ENCODE peak calls at places on chromosomes 6 and 20, in eight cellular contexts. One of them, this sample, is unnamed.

GRCh38 chr20:23873370-23874015 is 6.1 kb downstream of the CST5 start:
- DNase-seq in H1: no peak
- DNase-seq in GM12878: no peak
- DNase-seq in HepG2: no peak
- DNase-seq in WTC11: no peak
- DNase-seq in A549: no peak
- DNase-seq in IMR-90: no peak
- DNase-seq in K562: no peak
- DNase-seq in this sample: no peak

GRCh38 chr6:84524636-84525035 is 239.8 kb downstream of the TBX18 start:
- DNase-seq in HepG2: no peak
- DNase-seq in A549: no peak
- DNase-seq in IMR-90: no peak
- DNase-seq in WTC11: no peak
- DNase-seq in H1: no peak
- DNase-seq in K562: no peak
- DNase-seq in GM12878: no peak
- DNase-seq in this sample: no peak

GRCh38 chr6:43459535-43459934 is 4.2 kb upstream of the DLK2 start:
- DNase-seq in K562: no peak
- DNase-seq in IMR-90: no peak
- DNase-seq in HepG2: no peak
- DNase-seq in GM12878: no peak
- DNase-seq in WTC11: no peak
- DNase-seq in H1: no peak
- DNase-seq in A549: no peak
- DNase-seq in this sample: no peak

GRCh38 chr6:169976301-169977081 is 225.1 kb downstream of the ERMARD start:
- DNase-seq in H1: no peak
- DNase-seq in K562: no peak
- DNase-seq in A549: no peak
- DNase-seq in WTC11: no peak
- DNase-seq in HepG2: no peak
- DNase-seq in IMR-90: no peak
- DNase-seq in GM12878: no peak
- DNase-seq in this sample: no peak

GRCh38 chr6:35016417-35017221 is 124.5 kb downstream of the TCP11 start:
- DNase-seq in A549: no peak
- DNase-seq in HepG2: no peak
- DNase-seq in H1: no peak
- DNase-seq in K562: no peak
- DNase-seq in GM12878: no peak
- DNase-seq in IMR-90: peak
- DNase-seq in WTC11: no peak
- DNase-seq in this sample: no peak

GRCh38 chr6:13992417-13993055 is 67.8 kb downstream of the RNF182 start:
- DNase-seq in H1: no peak
- DNase-seq in HepG2: no peak
- DNase-seq in K562: peak
- DNase-seq in IMR-90: peak
- DNase-seq in GM12878: no peak
- DNase-seq in WTC11: no peak
- DNase-seq in A549: peak
- DNase-seq in this sample: no peak

GRCh38 chr6:16511723-16512584 is 249.3 kb downstream of the ATXN1 start:
- DNase-seq in GM12878: peak
- DNase-seq in K562: no peak
- DNase-seq in HepG2: no peak
- DNase-seq in A549: no peak
- DNase-seq in H1: no peak
- DNase-seq in IMR-90: no peak
- DNase-seq in WTC11: no peak
- DNase-seq in this sample: no peak

GRCh38 chr6:145491126-145491525 is 244.2 kb downstream of the EPM2A start:
- DNase-seq in HepG2: no peak
- DNase-seq in K562: no peak
- DNase-seq in IMR-90: no peak
- DNase-seq in A549: no peak
- DNase-seq in WTC11: peak
- DNase-seq in H1: no peak
- DNase-seq in GM12878: no peak
- DNase-seq in this sample: no peak

GRCh38 chr6:158387036-158387435 is 74.8 kb downstream of the TULP4 start:
- DNase-seq in IMR-90: no peak
- DNase-seq in H1: no peak
- DNase-seq in WTC11: no peak
- DNase-seq in GM12878: no peak
- DNase-seq in A549: peak
- DNase-seq in K562: peak
- DNase-seq in HepG2: peak
- DNase-seq in this sample: no peak

GRCh38 chr6:38935051-38935450 is 113.5 kb upstream of the GLP1R start:
- DNase-seq in H1: no peak
- DNase-seq in HepG2: no peak
- DNase-seq in GM12878: no peak
- DNase-seq in A549: no peak
- DNase-seq in K562: no peak
- DNase-seq in WTC11: no peak
- DNase-seq in IMR-90: no peak
- DNase-seq in this sample: no peak

GRCh38 chr6:5619249-5619648 is 357.9 kb downstream of the FARS2 start:
- DNase-seq in H1: no peak
- DNase-seq in A549: no peak
- DNase-seq in HepG2: no peak
- DNase-seq in IMR-90: no peak
- DNase-seq in K562: no peak
- DNase-seq in WTC11: no peak
- DNase-seq in GM12878: peak
- DNase-seq in this sample: no peak

GRCh38 chr6:87756858-87757257 is 54.8 kb upstream of the AKIRIN2 start:
- DNase-seq in WTC11: no peak
- DNase-seq in A549: peak
- DNase-seq in K562: peak
- DNase-seq in GM12878: peak
- DNase-seq in IMR-90: peak
- DNase-seq in HepG2: no peak
- DNase-seq in H1: no peak
- DNase-seq in this sample: no peak

GRCh38 chr6:13373488-13373886 is 45.1 kb upstream of the TBC1D7 start:
- DNase-seq in WTC11: no peak
- DNase-seq in A549: no peak
- DNase-seq in K562: no peak
- DNase-seq in GM12878: no peak
- DNase-seq in HepG2: no peak
- DNase-seq in IMR-90: peak
- DNase-seq in H1: no peak
- DNase-seq in this sample: no peak

GRCh38 chr6:109762166-109762565 is 71.1 kb downstream of the FIG4 start:
- DNase-seq in H1: no peak
- DNase-seq in IMR-90: no peak
- DNase-seq in GM12878: no peak
- DNase-seq in K562: no peak
- DNase-seq in HepG2: no peak
- DNase-seq in A549: no peak
- DNase-seq in WTC11: no peak
- DNase-seq in this sample: no peak

GRCh38 chr20:8144282-8145245 is 12.5 kb downstream of the PLCB1 start:
- DNase-seq in IMR-90: peak
- DNase-seq in HepG2: peak
- DNase-seq in A549: no peak
- DNase-seq in WTC11: no peak
- DNase-seq in K562: no peak
- DNase-seq in H1: no peak
- DNase-seq in GM12878: no peak
- DNase-seq in this sample: no peak

GRCh38 chr6:159169557-159170332 is 545 bp downstream of the FNDC1 start:
- DNase-seq in WTC11: peak
- DNase-seq in H1: peak
- DNase-seq in IMR-90: peak
- DNase-seq in K562: no peak
- DNase-seq in GM12878: no peak
- DNase-seq in HepG2: no peak
- DNase-seq in A549: peak
- DNase-seq in this sample: peak

GRCh38 chr20:41631826-41632225 is 13.6 kb upstream of the CHD6 start:
- DNase-seq in A549: no peak
- DNase-seq in IMR-90: peak
- DNase-seq in K562: no peak
- DNase-seq in GM12878: no peak
- DNase-seq in WTC11: no peak
- DNase-seq in H1: no peak
- DNase-seq in HepG2: no peak
- DNase-seq in this sample: no peak

GRCh38 chr6:5051394-5051793 is 33.7 kb upstream of the PPP1R3G start:
- DNase-seq in IMR-90: no peak
- DNase-seq in GM12878: no peak
- DNase-seq in H1: no peak
- DNase-seq in WTC11: no peak
- DNase-seq in A549: no peak
- DNase-seq in HepG2: no peak
- DNase-seq in K562: no peak
- DNase-seq in this sample: no peak

GRCh38 chr20:25496165-25496967 is 88.9 kb downstream of the GINS1 start:
- DNase-seq in A549: no peak
- DNase-seq in HepG2: no peak
- DNase-seq in IMR-90: no peak
- DNase-seq in GM12878: no peak
- DNase-seq in K562: no peak
- DNase-seq in WTC11: no peak
- DNase-seq in H1: no peak
- DNase-seq in this sample: no peak
- TF ChIP-seq USF2 in A549: no peak
- TF ChIP-seq USF2 in HepG2: no peak
- TF ChIP-seq USF2 in IMR-90: no peak
- TF ChIP-seq USF2 in GM12878: no peak
- TF ChIP-seq USF2 in K562: no peak
- TF ChIP-seq USF2 in WTC11: no peak
- TF ChIP-seq USF2 in H1: no peak
- TF ChIP-seq USF2 in this sample: no peak

DNA sequence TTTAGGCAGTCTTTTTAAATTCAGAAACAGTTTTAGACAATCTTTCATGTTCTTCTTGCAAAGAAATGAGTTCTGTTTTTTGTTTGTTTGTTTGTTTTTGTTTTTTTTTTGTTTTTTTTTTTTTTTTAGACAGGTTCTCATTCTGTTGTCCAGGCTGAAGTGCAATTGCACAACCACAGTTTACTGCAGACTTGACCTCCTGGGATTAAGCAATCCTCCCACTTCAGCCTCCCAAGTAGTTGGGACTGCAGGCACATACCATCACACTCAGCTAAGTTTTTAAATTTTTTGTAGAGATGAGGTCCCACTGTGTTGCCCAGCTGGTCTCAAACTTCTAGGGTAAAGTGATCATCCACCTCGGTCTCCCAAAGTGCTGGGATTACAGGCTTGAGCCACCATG is 96.2 kb downstream of the OTOR start:
- DNase-seq in WTC11: no peak
- DNase-seq in H1: no peak
- DNase-seq in GM12878: no peak
- DNase-seq in HepG2: no peak
- DNase-seq in A549: no peak
- DNase-seq in K562: no peak
- DNase-seq in IMR-90: no peak
- DNase-seq in this sample: no peak
- TF ChIP-seq USF2 in WTC11: no peak
- TF ChIP-seq USF2 in H1: no peak
- TF ChIP-seq USF2 in GM12878: no peak
- TF ChIP-seq USF2 in HepG2: no peak
- TF ChIP-seq USF2 in A549: no peak
- TF ChIP-seq USF2 in K562: no peak
- TF ChIP-seq USF2 in IMR-90: no peak
- TF ChIP-seq USF2 in this sample: no peak

GRCh38 chr6:20200761-20201160 is 11.5 kb downstream of the MBOAT1 start:
- DNase-seq in H1: no peak
- DNase-seq in IMR-90: no peak
- DNase-seq in GM12878: no peak
- DNase-seq in A549: peak
- DNase-seq in K562: peak
- DNase-seq in WTC11: no peak
- DNase-seq in HepG2: no peak
- DNase-seq in this sample: no peak

GRCh38 chr6:20197251-20197650 is 15.0 kb downstream of the MBOAT1 start:
- DNase-seq in WTC11: no peak
- DNase-seq in HepG2: no peak
- DNase-seq in K562: no peak
- DNase-seq in H1: no peak
- DNase-seq in GM12878: no peak
- DNase-seq in A549: no peak
- DNase-seq in IMR-90: no peak
- DNase-seq in this sample: peak

GRCh38 chr6:20202070-20202658 is 10.1 kb downstream of the MBOAT1 start:
- DNase-seq in WTC11: no peak
- DNase-seq in A549: peak
- DNase-seq in H1: no peak
- DNase-seq in HepG2: peak
- DNase-seq in K562: peak
- DNase-seq in IMR-90: peak
- DNase-seq in GM12878: peak
- DNase-seq in this sample: no peak

GRCh38 chr6:20198156-20198555 is 14.1 kb downstream of the MBOAT1 start:
- DNase-seq in A549: no peak
- DNase-seq in IMR-90: no peak
- DNase-seq in HepG2: no peak
- DNase-seq in GM12878: no peak
- DNase-seq in H1: no peak
- DNase-seq in K562: no peak
- DNase-seq in WTC11: no peak
- DNase-seq in this sample: no peak

DNA sequence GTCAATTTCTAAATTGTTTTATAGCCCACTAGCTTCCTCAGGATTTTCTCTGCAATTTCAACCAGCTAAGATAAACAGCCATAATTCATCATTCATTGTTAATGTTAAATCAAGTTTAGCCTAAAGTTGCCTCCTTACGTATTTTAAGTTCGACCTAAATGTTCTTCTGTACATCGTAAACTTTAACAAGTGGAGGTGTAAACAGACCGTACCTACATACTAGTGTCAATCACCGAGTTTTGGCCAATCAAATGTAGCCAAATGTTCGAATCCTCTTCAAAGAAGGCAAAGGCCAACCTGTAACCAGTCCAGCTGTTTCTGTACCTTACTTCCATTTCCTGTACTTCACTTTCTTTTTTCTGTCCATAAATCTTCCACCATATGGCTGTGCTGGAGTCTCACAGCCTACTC is 13.5 kb downstream of the MBOAT1 start:
- DNase-seq in WTC11: no peak
- DNase-seq in H1: no peak
- DNase-seq in A549: no peak
- DNase-seq in IMR-90: no peak
- DNase-seq in HepG2: no peak
- DNase-seq in GM12878: no peak
- DNase-seq in K562: no peak
- DNase-seq in this sample: no peak
- TF ChIP-seq USF2 in WTC11: no peak
- TF ChIP-seq USF2 in H1: no peak
- TF ChIP-seq USF2 in A549: no peak
- TF ChIP-seq USF2 in IMR-90: no peak
- TF ChIP-seq USF2 in HepG2: no peak
- TF ChIP-seq USF2 in GM12878: no peak
- TF ChIP-seq USF2 in K562: no peak
- TF ChIP-seq USF2 in this sample: no peak

DNA sequence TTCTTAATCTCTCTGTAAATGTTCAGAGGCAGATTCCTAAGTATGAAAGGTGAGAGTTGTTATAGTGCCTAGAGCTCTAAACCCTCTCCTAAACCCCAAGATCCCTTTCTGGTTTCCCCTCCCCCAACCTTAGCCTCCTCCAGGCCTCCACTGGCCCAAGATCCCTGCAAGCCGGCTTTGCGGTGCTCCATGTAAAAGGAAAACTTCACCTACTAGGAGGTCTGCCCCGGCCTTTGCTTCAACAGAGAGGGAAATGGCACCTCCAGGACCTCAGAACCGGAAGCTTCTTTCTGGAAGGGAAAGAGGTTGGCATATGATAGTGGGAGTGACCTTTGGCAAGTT is 2.3 kb downstream of the RRBP1 start:
- DNase-seq in WTC11: no peak
- DNase-seq in HepG2: no peak
- DNase-seq in H1: no peak
- DNase-seq in A549: no peak
- DNase-seq in GM12878: no peak
- DNase-seq in IMR-90: no peak
- DNase-seq in K562: no peak
- DNase-seq in this sample: no peak
- TF ChIP-seq USF2 in WTC11: no peak
- TF ChIP-seq USF2 in HepG2: no peak
- TF ChIP-seq USF2 in H1: no peak
- TF ChIP-seq USF2 in A549: no peak
- TF ChIP-seq USF2 in GM12878: no peak
- TF ChIP-seq USF2 in IMR-90: no peak
- TF ChIP-seq USF2 in K562: no peak
- TF ChIP-seq USF2 in this sample: no peak

This sample was measured in SK-N-SH.